ENCODE peak calls at places on chromosome 6, in four cellular contexts. D is AG04450, Q is GM23248, P is breast epithelium. I is an unnamed sample.

GRCh38 chr6:31567531-31568370 is 4.3 kb upstream of the LTA start:
- DNase-seq in D (no peak), Q (no peak), P (no peak), I (no peak)

GRCh38 chr6:20444786-20445271 is 43.1 kb downstream of the E2F3 start:
- DNase-seq in D (no peak), Q (peak), P (no peak), I (no peak)

GRCh38 chr6:113317870-113318269 is 539.3 kb upstream of the MARCKS start:
- DNase-seq in D (no peak), Q (no peak), P (no peak), I (no peak)

GRCh38 chr6:362231-362923 is 29.2 kb upstream of the IRF4 start:
- DNase-seq in D (no peak), Q (no peak), P (no peak), I (no peak)

GRCh38 chr6:164097557-164098398 is 683.3 kb downstream of the QKI start:
- DNase-seq in D (no peak), Q (peak), P (no peak), I (no peak)

GRCh38 chr6:113540491-113540890 is 316.7 kb upstream of the MARCKS start:
- DNase-seq in D (no peak), Q (peak), P (no peak), I (no peak)

GRCh38 chr6:52426667-52427066 is 6.5 kb downstream of the EFHC1 start:
- DNase-seq in D (no peak), Q (no peak), P (no peak), I (no peak)

GRCh38 chr6:107490568-107491058 is 696 bp downstream of the SOBP start:
- DNase-seq in D (no peak), Q (no peak), P (no peak), I (no peak)

GRCh38 chr6:170144952-170145587 is 145.8 kb downstream of the DLL1 start:
- DNase-seq in D (no peak), Q (peak), P (no peak), I (no peak)

GRCh38 chr6:11479296-11479695 is 58.3 kb upstream of the TMEM170B start:
- DNase-seq in D (no peak), Q (no peak), P (no peak), I (no peak)

GRCh38 chr6:11732036-11732545 is 46.5 kb downstream of the ADTRP start:
- DNase-seq in D (no peak), Q (peak), P (no peak), I (peak)

GRCh38 chr6:170137911-170138910 is 152.7 kb downstream of the DLL1 start:
- DNase-seq in D (no peak), Q (no peak), P (peak), I (no peak)

GRCh38 chr6:28944412-28945006 is 20.7 kb upstream of the TRIM27 start:
- DNase-seq in D (peak), Q (peak), P (no peak), I (no peak)

DNA sequence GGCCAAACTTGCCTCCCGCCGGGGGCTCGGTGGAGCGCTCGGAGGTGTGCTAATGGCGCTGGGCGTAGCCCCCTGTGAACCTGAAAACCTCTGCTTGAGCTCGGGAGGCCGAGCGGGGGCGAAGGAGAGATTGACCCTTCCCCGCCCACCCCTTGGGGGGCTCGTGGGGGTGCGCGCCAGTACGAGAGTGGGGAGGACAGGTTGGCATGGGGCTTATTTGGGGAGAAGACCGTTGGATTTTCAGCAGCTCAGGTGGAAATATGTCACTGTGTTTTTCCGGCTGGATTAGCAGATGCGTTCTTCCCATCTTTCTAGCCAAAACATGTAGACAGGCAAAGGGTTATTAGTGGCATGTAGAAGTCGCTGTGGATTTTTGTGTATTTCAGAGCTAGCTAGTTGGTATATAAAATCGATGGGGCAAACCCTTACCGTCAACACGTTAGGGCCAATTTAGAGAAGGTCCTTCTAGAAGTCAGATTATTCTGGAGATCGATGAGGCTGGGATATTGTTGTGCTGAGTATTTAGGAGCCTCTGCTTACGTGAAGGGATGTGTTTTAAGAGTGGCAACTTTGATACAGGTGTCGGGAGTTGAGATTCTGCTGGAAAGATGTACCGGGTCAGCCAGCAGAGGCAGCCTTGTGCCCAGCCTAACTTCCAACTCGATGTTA is 525 bp downstream of the NCOA7 start:
- DNase-seq in D (no peak), Q (peak), P (no peak), I (peak)
- H3K27ac ChIP-seq in D (no peak), Q (peak), P (peak), I (peak)

GRCh38 chr6:30444451-30444742 is 44.9 kb upstream of the HLA-E start:
- DNase-seq in D (no peak), Q (no peak), P (no peak), I (no peak)

GRCh38 chr6:30443657-30444450 is 45.5 kb upstream of the HLA-E start:
- DNase-seq in D (no peak), Q (peak), P (no peak), I (no peak)

GRCh38 chr6:30446259-30446658 is 43.0 kb upstream of the HLA-E start:
- DNase-seq in D (no peak), Q (no peak), P (no peak), I (no peak)

DNA sequence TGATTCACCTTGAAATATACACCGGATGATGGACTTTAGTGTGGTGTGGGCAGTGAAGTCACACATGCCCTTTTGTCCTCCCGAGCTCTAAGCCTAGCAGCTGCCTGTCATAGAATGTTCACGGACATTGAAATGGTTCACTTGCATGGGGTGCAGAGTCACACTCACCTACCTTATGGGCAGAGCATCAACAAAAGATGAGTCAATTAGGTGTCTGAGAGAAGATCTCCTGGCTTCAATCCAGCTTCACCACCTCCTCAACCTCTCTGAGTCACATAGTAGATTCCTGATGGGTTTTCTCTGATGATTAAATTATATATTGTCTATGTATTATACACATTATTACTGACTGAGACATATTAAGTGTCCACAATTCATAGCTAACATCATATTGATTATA is 48.1 kb upstream of the HLA-E start:
- DNase-seq in D (no peak), Q (no peak), P (no peak), I (no peak)
- H3K27ac ChIP-seq in D (no peak), Q (no peak), P (no peak), I (no peak)

GRCh38 chr6:158852312-158853071 is 33.3 kb upstream of the EZR start:
- DNase-seq in D (no peak), Q (no peak), P (no peak), I (no peak)
- H3K27ac ChIP-seq in D (no peak), Q (peak), P (peak), I (no peak)

GRCh38 chr6:135604035-135604865 is 106.7 kb upstream of the AHI1 start:
- DNase-seq in D (no peak), Q (no peak), P (no peak), I (no peak)

GRCh38 chr6:135600086-135600702 is 102.7 kb upstream of the AHI1 start:
- DNase-seq in D (no peak), Q (no peak), P (no peak), I (no peak)

GRCh38 chr6:135603249-135603648 is 105.7 kb upstream of the AHI1 start:
- DNase-seq in D (no peak), Q (no peak), P (no peak), I (no peak)

GRCh38 chr6:135600931-135601330 is 103.4 kb upstream of the AHI1 start:
- DNase-seq in D (no peak), Q (no peak), P (no peak), I (no peak)

GRCh38 chr6:135601857-135602256 is 104.3 kb upstream of the AHI1 start:
- DNase-seq in D (no peak), Q (no peak), P (no peak), I (no peak)
- H3K27ac ChIP-seq in D (no peak), Q (no peak), P (no peak), I (no peak)

GRCh38 chr6:132513821-132514545 is 1.1 kb upstream of the STX7 start:
- DNase-seq in D (no peak), Q (no peak), P (no peak), I (no peak)

GRCh38 chr6:132512638-132513632 is at the start of gene STX7:
- DNase-seq in D (peak), Q (peak), P (peak), I (peak)

GRCh38 chr6:132511159-132511835 is 1.6 kb downstream of the STX7 start:
- DNase-seq in D (no peak), Q (peak), P (no peak), I (no peak)

GRCh38 chr6:132511836-132512230 is 1.1 kb downstream of the STX7 start:
- DNase-seq in D (no peak), Q (no peak), P (no peak), I (no peak)

DNA sequence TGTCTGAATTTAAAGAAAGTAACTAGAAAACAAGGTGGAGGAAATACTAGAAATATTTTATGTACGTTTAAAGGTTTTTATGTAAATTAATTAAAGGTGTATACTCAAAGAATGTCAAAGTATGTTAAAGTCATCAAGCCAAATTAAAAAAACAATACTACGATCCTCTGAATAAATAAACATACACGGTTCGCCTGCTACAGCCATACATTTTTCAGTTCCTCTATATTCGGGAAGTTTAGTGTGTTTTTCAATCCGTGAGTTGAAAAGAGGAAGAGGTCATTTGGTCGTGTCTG is 626 bp downstream of the STX7 start:
- DNase-seq in D (no peak), Q (no peak), P (no peak), I (no peak)
- H3K27ac ChIP-seq in D (no peak), Q (peak), P (peak), I (peak)

I was measured in caudate nucleus.